ENCODE peak calls at places on chromosomes 6 and 20, in nine cellular contexts. One of them, this sample, is unnamed.

GRCh38 chr6:44593539-44593944 is 206.0 kb downstream of the CDC5L start:
- DNase-seq in globus pallidus: no peak
- DNase-seq in fibroblast of the aortic adventitia: peak
- DNase-seq in HFFc6: peak
- DNase-seq in lung microvascular endothelial cell: peak
- DNase-seq in fibroblast of lung: peak
- DNase-seq in cardiac muscle cell: peak
- DNase-seq in chondrocyte: no peak
- DNase-seq in LHCN-M2: peak
- DNase-seq in this sample: peak

GRCh38 chr6:112360498-112360897 is 13.4 kb downstream of the RFPL4B start:
- DNase-seq in globus pallidus: no peak
- DNase-seq in fibroblast of the aortic adventitia: no peak
- DNase-seq in HFFc6: no peak
- DNase-seq in lung microvascular endothelial cell: peak
- DNase-seq in fibroblast of lung: peak
- DNase-seq in cardiac muscle cell: peak
- DNase-seq in chondrocyte: no peak
- DNase-seq in LHCN-M2: no peak
- DNase-seq in this sample: no peak

GRCh38 chr6:97765480-97765879 is 482.5 kb upstream of the MMS22L start:
- DNase-seq in globus pallidus: no peak
- DNase-seq in fibroblast of the aortic adventitia: peak
- DNase-seq in HFFc6: no peak
- DNase-seq in lung microvascular endothelial cell: no peak
- DNase-seq in fibroblast of lung: peak
- DNase-seq in cardiac muscle cell: peak
- DNase-seq in chondrocyte: no peak
- DNase-seq in LHCN-M2: peak
- DNase-seq in this sample: no peak

GRCh38 chr6:2229039-2229438 is 16.4 kb downstream of the GMDS start:
- DNase-seq in globus pallidus: no peak
- DNase-seq in fibroblast of the aortic adventitia: peak
- DNase-seq in HFFc6: no peak
- DNase-seq in lung microvascular endothelial cell: no peak
- DNase-seq in fibroblast of lung: no peak
- DNase-seq in cardiac muscle cell: peak
- DNase-seq in chondrocyte: no peak
- DNase-seq in LHCN-M2: peak
- DNase-seq in this sample: no peak

GRCh38 chr20:60255866-60256265 is 297.6 kb downstream of the CDH26 start:
- DNase-seq in globus pallidus: no peak
- DNase-seq in fibroblast of the aortic adventitia: peak
- DNase-seq in HFFc6: peak
- DNase-seq in lung microvascular endothelial cell: no peak
- DNase-seq in fibroblast of lung: peak
- DNase-seq in cardiac muscle cell: no peak
- DNase-seq in chondrocyte: no peak
- DNase-seq in LHCN-M2: peak
- DNase-seq in this sample: no peak

GRCh38 chr6:69232506-69233194 is 564.2 kb downstream of the LMBRD1 start:
- DNase-seq in globus pallidus: peak
- DNase-seq in fibroblast of the aortic adventitia: peak
- DNase-seq in HFFc6: no peak
- DNase-seq in lung microvascular endothelial cell: peak
- DNase-seq in fibroblast of lung: peak
- DNase-seq in cardiac muscle cell: peak
- DNase-seq in chondrocyte: peak
- DNase-seq in LHCN-M2: peak
- DNase-seq in this sample: peak

GRCh38 chr20:61312909-61313308 is 60.8 kb downstream of the CDH4 start:
- DNase-seq in globus pallidus: no peak
- DNase-seq in fibroblast of the aortic adventitia: no peak
- DNase-seq in HFFc6: no peak
- DNase-seq in lung microvascular endothelial cell: no peak
- DNase-seq in fibroblast of lung: no peak
- DNase-seq in cardiac muscle cell: no peak
- DNase-seq in chondrocyte: no peak
- DNase-seq in LHCN-M2: no peak
- DNase-seq in this sample: no peak

GRCh38 chr6:144912474-144912873 is 627.3 kb downstream of the UTRN start:
- DNase-seq in globus pallidus: no peak
- DNase-seq in fibroblast of the aortic adventitia: peak
- DNase-seq in HFFc6: peak
- DNase-seq in lung microvascular endothelial cell: peak
- DNase-seq in fibroblast of lung: peak
- DNase-seq in cardiac muscle cell: peak
- DNase-seq in chondrocyte: no peak
- DNase-seq in LHCN-M2: peak
- DNase-seq in this sample: no peak

GRCh38 chr20:41185013-41185757 is 47.8 kb downstream of the PLCG1 start:
- DNase-seq in globus pallidus: peak
- DNase-seq in fibroblast of the aortic adventitia: no peak
- DNase-seq in HFFc6: no peak
- DNase-seq in lung microvascular endothelial cell: no peak
- DNase-seq in fibroblast of lung: no peak
- DNase-seq in cardiac muscle cell: no peak
- DNase-seq in chondrocyte: peak
- DNase-seq in LHCN-M2: peak
- DNase-seq in this sample: peak

GRCh38 chr6:114282268-114282667 is 60.6 kb downstream of the HS3ST5 start:
- DNase-seq in globus pallidus: no peak
- DNase-seq in fibroblast of the aortic adventitia: no peak
- DNase-seq in HFFc6: no peak
- DNase-seq in lung microvascular endothelial cell: no peak
- DNase-seq in fibroblast of lung: no peak
- DNase-seq in cardiac muscle cell: no peak
- DNase-seq in chondrocyte: no peak
- DNase-seq in LHCN-M2: no peak
- DNase-seq in this sample: peak

GRCh38 chr20:1265916-1266166 is 253 bp upstream of the SNPH start:
- DNase-seq in globus pallidus: no peak
- DNase-seq in fibroblast of the aortic adventitia: no peak
- DNase-seq in HFFc6: no peak
- DNase-seq in lung microvascular endothelial cell: no peak
- DNase-seq in fibroblast of lung: no peak
- DNase-seq in cardiac muscle cell: no peak
- DNase-seq in chondrocyte: no peak
- DNase-seq in LHCN-M2: no peak
- DNase-seq in this sample: no peak

GRCh38 chr6:2266845-2267244 is 21.4 kb upstream of the GMDS start:
- DNase-seq in globus pallidus: no peak
- DNase-seq in fibroblast of the aortic adventitia: no peak
- DNase-seq in HFFc6: no peak
- DNase-seq in lung microvascular endothelial cell: no peak
- DNase-seq in fibroblast of lung: no peak
- DNase-seq in cardiac muscle cell: no peak
- DNase-seq in chondrocyte: no peak
- DNase-seq in LHCN-M2: no peak
- DNase-seq in this sample: no peak

GRCh38 chr6:77880501-77880900 is 227.7 kb downstream of the MEI4 start:
- DNase-seq in globus pallidus: no peak
- DNase-seq in fibroblast of the aortic adventitia: no peak
- DNase-seq in HFFc6: no peak
- DNase-seq in lung microvascular endothelial cell: peak
- DNase-seq in fibroblast of lung: peak
- DNase-seq in cardiac muscle cell: no peak
- DNase-seq in chondrocyte: no peak
- DNase-seq in LHCN-M2: peak
- DNase-seq in this sample: no peak

GRCh38 chr6:10347561-10348327 is 67.1 kb downstream of the TFAP2A start:
- DNase-seq in globus pallidus: no peak
- DNase-seq in fibroblast of the aortic adventitia: no peak
- DNase-seq in HFFc6: peak
- DNase-seq in lung microvascular endothelial cell: no peak
- DNase-seq in fibroblast of lung: peak
- DNase-seq in cardiac muscle cell: no peak
- DNase-seq in chondrocyte: no peak
- DNase-seq in LHCN-M2: peak
- DNase-seq in this sample: no peak

GRCh38 chr20:32902456-32903420 is 44.0 kb downstream of the EFCAB8 start:
- DNase-seq in globus pallidus: peak
- DNase-seq in fibroblast of the aortic adventitia: peak
- DNase-seq in HFFc6: peak
- DNase-seq in lung microvascular endothelial cell: peak
- DNase-seq in fibroblast of lung: peak
- DNase-seq in cardiac muscle cell: peak
- DNase-seq in chondrocyte: no peak
- DNase-seq in LHCN-M2: peak
- DNase-seq in this sample: peak

GRCh38 chr6:98747246-98747645 is 87.1 kb upstream of the POU3F2 start:
- DNase-seq in globus pallidus: peak
- DNase-seq in fibroblast of the aortic adventitia: no peak
- DNase-seq in HFFc6: no peak
- DNase-seq in lung microvascular endothelial cell: no peak
- DNase-seq in fibroblast of lung: no peak
- DNase-seq in cardiac muscle cell: no peak
- DNase-seq in chondrocyte: no peak
- DNase-seq in LHCN-M2: no peak
- DNase-seq in this sample: peak

GRCh38 chr6:34247481-34248197 is 1.2 kb downstream of the SMIM29 start:
- DNase-seq in globus pallidus: no peak
- DNase-seq in fibroblast of the aortic adventitia: peak
- DNase-seq in HFFc6: no peak
- DNase-seq in lung microvascular endothelial cell: no peak
- DNase-seq in fibroblast of lung: no peak
- DNase-seq in cardiac muscle cell: no peak
- DNase-seq in chondrocyte: no peak
- DNase-seq in LHCN-M2: no peak
- DNase-seq in this sample: no peak

GRCh38 chr6:30101939-30102700 is 10.8 kb downstream of the TRIM31 start:
- DNase-seq in globus pallidus: peak
- DNase-seq in fibroblast of the aortic adventitia: peak
- DNase-seq in HFFc6: peak
- DNase-seq in lung microvascular endothelial cell: peak
- DNase-seq in fibroblast of lung: peak
- DNase-seq in cardiac muscle cell: peak
- DNase-seq in chondrocyte: peak
- DNase-seq in LHCN-M2: peak
- DNase-seq in this sample: peak

GRCh38 chr20:23257848-23258746 is 92.5 kb upstream of the NXT1 start:
- DNase-seq in globus pallidus: no peak
- DNase-seq in fibroblast of the aortic adventitia: peak
- DNase-seq in HFFc6: peak
- DNase-seq in lung microvascular endothelial cell: peak
- DNase-seq in fibroblast of lung: peak
- DNase-seq in cardiac muscle cell: peak
- DNase-seq in chondrocyte: no peak
- DNase-seq in LHCN-M2: peak
- DNase-seq in this sample: no peak

GRCh38 chr6:8879334-8879733 is 444.0 kb upstream of the SLC35B3 start:
- DNase-seq in globus pallidus: no peak
- DNase-seq in fibroblast of the aortic adventitia: no peak
- DNase-seq in HFFc6: no peak
- DNase-seq in lung microvascular endothelial cell: no peak
- DNase-seq in fibroblast of lung: no peak
- DNase-seq in cardiac muscle cell: no peak
- DNase-seq in chondrocyte: no peak
- DNase-seq in LHCN-M2: no peak
- DNase-seq in this sample: no peak

GRCh38 chr6:4819706-4820283 is 43.6 kb downstream of the CDYL start:
- DNase-seq in globus pallidus: no peak
- DNase-seq in fibroblast of the aortic adventitia: no peak
- DNase-seq in HFFc6: peak
- DNase-seq in lung microvascular endothelial cell: no peak
- DNase-seq in fibroblast of lung: peak
- DNase-seq in cardiac muscle cell: no peak
- DNase-seq in chondrocyte: no peak
- DNase-seq in LHCN-M2: no peak
- DNase-seq in this sample: no peak

GRCh38 chr6:67506352-67506751 is 1128.7 kb upstream of the ADGRB3 start:
- DNase-seq in globus pallidus: no peak
- DNase-seq in fibroblast of the aortic adventitia: no peak
- DNase-seq in HFFc6: no peak
- DNase-seq in lung microvascular endothelial cell: no peak
- DNase-seq in fibroblast of lung: no peak
- DNase-seq in cardiac muscle cell: no peak
- DNase-seq in chondrocyte: no peak
- DNase-seq in LHCN-M2: no peak
- DNase-seq in this sample: no peak

GRCh38 chr6:71602385-71602949 is 283.9 kb upstream of the RIMS1 start:
- DNase-seq in globus pallidus: no peak
- DNase-seq in fibroblast of the aortic adventitia: peak
- DNase-seq in HFFc6: peak
- DNase-seq in lung microvascular endothelial cell: no peak
- DNase-seq in fibroblast of lung: peak
- DNase-seq in cardiac muscle cell: peak
- DNase-seq in chondrocyte: no peak
- DNase-seq in LHCN-M2: peak
- DNase-seq in this sample: no peak

GRCh38 chr6:35057449-35058030 is 83.6 kb downstream of the TCP11 start:
- DNase-seq in globus pallidus: no peak
- DNase-seq in fibroblast of the aortic adventitia: no peak
- DNase-seq in HFFc6: no peak
- DNase-seq in lung microvascular endothelial cell: no peak
- DNase-seq in fibroblast of lung: no peak
- DNase-seq in cardiac muscle cell: no peak
- DNase-seq in chondrocyte: no peak
- DNase-seq in LHCN-M2: no peak
- DNase-seq in this sample: no peak

This sample was measured in pons.